ENCODE peak calls at places on chromosomes 3 and 15, in ten cellular contexts. Z is WERI-Rb-1, E is EH, W is fibroblast of mammary gland, I is GM12865, K is HL-60, P is SJSA1, J is left lung, U is NCI-H2171, T is NAMALWA. G is an unnamed sample.
A peak's percentile ranks its signal among the peaks of the same experiment; 100 is the strongest.

GRCh38 chr3:171974986-171975837 is 64.2 kb upstream of the FNDC3B start:
- DNase-seq in P (no peak), U (no peak), K (peak; percentile 95), J (no peak), E (peak; percentile 85), T (no peak), I (peak; percentile 11), W (peak; percentile 39), Z (no peak), G (peak; percentile 68)

GRCh38 chr3:194565597-194566190 is 67.5 kb downstream of the TMEM44 start:
- DNase-seq in T (no peak), P (no peak), U (no peak), K (no peak), J (no peak), E (peak; percentile 89), Z (no peak), I (no peak), W (peak; percentile 77), G (peak; percentile 92)

GRCh38 chr15:78107471-78107870 is 15.1 kb downstream of the SH2D7 start:
- DNase-seq in K (no peak), P (no peak), T (no peak), W (no peak), Z (no peak), J (no peak), E (no peak), I (no peak), U (no peak), G (no peak)

GRCh38 chr15:29103825-29104565 is 165.6 kb downstream of the NSMCE3 start:
- DNase-seq in I (peak; percentile 62), K (peak; percentile 40), W (peak; percentile 70), J (peak; percentile 86), Z (peak; percentile 93), U (no peak), T (peak; percentile 57), E (peak; percentile 83), P (no peak), G (peak; percentile 73)

GRCh38 chr3:53195066-53195450 is 34.0 kb downstream of the PRKCD start:
- DNase-seq in E (no peak), W (no peak), K (no peak), I (no peak), P (no peak), Z (no peak), T (no peak), J (no peak), U (no peak), G (no peak)

GRCh38 chr3:195849322-195850074 is 37.8 kb upstream of the MUC4 start:
- DNase-seq in U (no peak), K (peak; percentile 36), J (peak; percentile 71), I (peak; percentile 62), E (no peak), P (no peak), Z (peak; percentile 44), W (no peak), T (no peak), G (no peak)

GRCh38 chr3:57257678-57258077 is 30.1 kb downstream of the APPL1 start:
- DNase-seq in T (no peak), J (no peak), E (no peak), P (no peak), I (no peak), W (no peak), Z (no peak), U (no peak), K (no peak), G (no peak)

GRCh38 chr3:118772036-118773030 is 262.3 kb downstream of the IGSF11 start:
- DNase-seq in J (no peak), T (no peak), Z (no peak), E (no peak), I (peak; percentile 77), U (no peak), P (no peak), K (peak; percentile 83), W (no peak), G (no peak)

GRCh38 chr15:79496838-79497237 is 64.7 kb downstream of the MINAR1 start:
- DNase-seq in E (no peak), K (no peak), I (no peak), W (no peak), P (no peak), Z (no peak), T (no peak), J (no peak), U (no peak), G (no peak)

GRCh38 chr3:170372190-170372879 is 14.8 kb downstream of the SKIL start:
- DNase-seq in J (no peak), K (no peak), T (no peak), P (no peak), Z (no peak), I (no peak), U (no peak), E (no peak), W (no peak), G (peak; percentile 8)

GRCh38 chr15:98888839-98889479 is 118.6 kb downstream of the PGPEP1L start:
- DNase-seq in U (no peak), P (peak; percentile 72), Z (no peak), E (peak; percentile 88), K (no peak), J (no peak), T (no peak), I (peak; percentile 44), W (peak; percentile 68), G (peak; percentile 64)

GRCh38 chr15:51864408-51865056 is 35.1 kb downstream of the TMOD3 start:
- DNase-seq in T (no peak), W (peak; percentile 71), P (no peak), I (no peak), Z (no peak), J (no peak), U (no peak), E (peak; percentile 22), K (no peak), G (peak; percentile 23)